ENCODE peak calls at places on chromosomes 4 and X, in four cellular contexts. D is right lobe of liver, F is ovary, C is esophagus squamous epithelium. W is an unnamed sample. For H3K9me3, the result is how much of the 10 kb centered on the place peaks cover.

GRCh38 chr4:87122252-87122651 is 98.2 kb downstream of the KLHL8 start:
- DNase-seq in F (no peak), C (no peak), D (no peak), W (no peak)

GRCh38 chrX:113305496-113305895 is 464.9 kb upstream of the AMOT start:
- DNase-seq in C (no peak), D (no peak), F (no peak), W (no peak)

GRCh38 chr4:153564630-153565525 is 98.7 kb downstream of the TMEM131L start:
- DNase-seq in D (peak), F (peak), C (no peak), W (no peak)

GRCh38 chrX:9749141-9749540 is 16.5 kb downstream of the GPR143 start:
- DNase-seq in F (no peak), D (no peak), C (no peak), W (no peak)

GRCh38 chr4:37837446-37837845 is 11.0 kb downstream of the PGM2 start:
- DNase-seq in C (no peak), D (no peak), F (no peak), W (no peak)

GRCh38 chr4:77104405-77105292 is 28.9 kb upstream of the CCNI start:
- DNase-seq in D (peak), C (no peak), F (peak), W (peak)

GRCh38 chr4:171130126-171130801 is 682.9 kb upstream of the GALNTL6 start:
- DNase-seq in C (no peak), F (no peak), D (no peak), W (no peak)

GRCh38 chrX:80335062-80335830 is 85.0 kb upstream of the TENT5D start:
- DNase-seq in F (peak), D (peak), C (no peak), W (peak)

GRCh38 chrX:112967903-112968302 is 127.3 kb upstream of the AMOT start:
- DNase-seq in C (no peak), D (no peak), F (no peak), W (no peak)

GRCh38 chrX:97126020-97126419 is 242.3 kb downstream of the RPA4 start:
- DNase-seq in C (no peak), F (no peak), D (no peak), W (no peak)

GRCh38 chr4:153748378-153748777 is 11.4 kb downstream of the RNF175 start:
- DNase-seq in C (no peak), D (no peak), F (no peak), W (no peak)

GRCh38 chrX:20378291-20378920 is 111.7 kb upstream of the RPS6KA3 start:
- DNase-seq in F (no peak), D (no peak), C (no peak), W (no peak)

GRCh38 chr4:42655921-42656735 is 777 bp downstream of the ATP8A1 start:
- DNase-seq in C (no peak), D (peak), F (peak), W (peak)

GRCh38 chr4:24394041-24394440 is 190.3 kb downstream of the DHX15 start:
- DNase-seq in F (no peak), D (no peak), C (no peak), W (no peak)

GRCh38 chr4:102586644-102587021 is 85.5 kb downstream of the NFKB1 start:
- DNase-seq in D (no peak), F (no peak), C (no peak), W (no peak)

GRCh38 chr4:185265942-185266341 is 56.5 kb downstream of the SNX25 start:
- DNase-seq in D (no peak), F (no peak), C (no peak), W (no peak)

GRCh38 chr4:71732706-71733105 is 51.2 kb downstream of the GC start:
- DNase-seq in D (no peak), C (no peak), F (no peak), W (no peak)

GRCh38 chr4:52157641-52158316 is 106.7 kb downstream of the SPATA18 start:
- DNase-seq in D (no peak), F (no peak), C (no peak), W (no peak)

GRCh38 chr4:8162625-8163024 is 4.0 kb upstream of the ABLIM2 start:
- DNase-seq in F (no peak), C (no peak), D (no peak), W (no peak)

GRCh38 chr4:57043304-57044251 is 64.9 kb downstream of the POLR2B start:
- DNase-seq in C (no peak), D (no peak), F (no peak), W (peak)

GRCh38 chr4:6009452-6009851 is 8.8 kb downstream of the C4orf50 start:
- DNase-seq in F (no peak), D (no peak), C (no peak), W (no peak)

GRCh38 chr4:3374011-3374645 is 67.6 kb upstream of the HGFAC start:
- DNase-seq in C (no peak), D (no peak), F (no peak), W (no peak)

GRCh38 chr4:18442957-18443356 is 421.4 kb upstream of the LCORL start:
- DNase-seq in C (no peak), D (no peak), F (no peak), W (no peak)

GRCh38 chrX:46777971-46778810 is 19.3 kb upstream of the SLC9A7 start:
- DNase-seq in D (no peak), F (no peak), C (no peak), W (no peak)

GRCh38 chr4:38504396-38504715 is 159.6 kb upstream of the KLF3 start:
- DNase-seq in D (no peak), C (no peak), F (no peak), W (no peak)

GRCh38 chr4:19241845-19242244 is 1009.9 kb upstream of the SLIT2 start:
- DNase-seq in D (no peak), C (no peak), F (no peak), W (no peak)

GRCh38 chrX:16852617-16853179 is 17.5 kb downstream of the RBBP7 start:
- DNase-seq in F (no peak), C (no peak), D (no peak), W (no peak)

GRCh38 chr4:174789666-174790065 is 39.4 kb downstream of the GLRA3 start:
- DNase-seq in F (no peak), D (no peak), C (no peak), W (no peak)

GRCh38 chrX:10756365-10756915 is 136.1 kb upstream of the MID1 start:
- DNase-seq in D (no peak), F (peak), C (no peak), W (peak)

GRCh38 chr4:149555146-149555545 is 260.5 kb downstream of the IQCM start:
- DNase-seq in D (no peak), F (no peak), C (no peak), W (no peak)

GRCh38 chr4:89712141-89712540 is 124.8 kb downstream of the SNCA start:
- DNase-seq in D (no peak), C (no peak), F (no peak), W (no peak)

DNA sequence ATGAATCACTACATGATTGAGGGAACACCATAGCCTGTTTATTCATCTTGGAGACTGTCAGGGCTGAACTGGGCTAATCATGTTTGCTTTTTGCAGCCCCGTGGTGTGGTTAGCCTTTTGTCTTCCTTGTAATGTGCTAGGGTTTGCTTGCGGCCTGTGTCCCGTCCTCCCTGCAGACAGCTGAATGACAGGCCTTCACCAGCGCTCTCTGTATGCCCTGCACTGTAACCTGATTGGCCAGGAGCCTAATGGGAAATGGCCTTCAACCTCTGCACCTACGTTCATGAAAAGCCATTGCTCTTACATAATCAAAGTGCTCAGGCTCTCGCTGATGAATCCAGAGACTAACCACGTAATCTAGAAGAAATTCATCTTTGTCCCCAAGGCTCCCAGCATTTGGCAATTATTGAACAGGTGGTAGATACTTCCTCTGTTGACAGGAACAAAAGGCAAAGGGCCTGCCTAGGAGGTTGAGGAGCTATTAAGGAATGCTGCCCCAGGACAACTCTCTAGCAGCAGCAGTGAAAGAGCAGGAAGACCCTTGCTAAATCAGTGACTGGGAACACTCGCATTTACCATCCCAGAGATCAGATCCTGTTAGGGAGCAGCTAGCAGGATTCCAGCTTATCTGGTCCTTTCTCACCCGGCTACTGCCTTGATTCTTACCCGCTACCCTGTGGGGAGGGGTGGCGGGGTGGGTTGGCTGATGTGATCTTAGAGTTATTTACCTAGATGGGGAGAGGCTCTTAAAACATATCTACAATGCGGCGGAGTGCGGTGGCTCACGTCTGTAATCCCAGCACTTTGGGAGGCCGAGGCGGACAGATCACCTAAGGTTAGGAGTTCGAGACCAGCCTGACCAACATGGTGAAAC is 42.3 kb upstream of the FAT1 start:
- DNase-seq in C (no peak), F (no peak), D (peak), W (no peak)
- TF ChIP-seq POLR2A in C (no peak), F (no peak), D (peak), W (no peak)

GRCh38 chr4:384311-385010 is 46.8 kb downstream of the ZNF141 start:
- DNase-seq in F (no peak), D (no peak), C (no peak), W (no peak)

GRCh38 chr4:385934-386707 is 48.5 kb downstream of the ZNF141 start:
- DNase-seq in D (no peak), F (no peak), C (no peak), W (no peak)

GRCh38 chr4:386708-387105 is 49.1 kb downstream of the ZNF141 start:
- DNase-seq in D (no peak), C (no peak), F (no peak), W (no peak)
- H3K9me3 ChIP-seq in D (under half), C (half or more), F (under half), W (half or more)

GRCh38 chrX:18984381-18985185 is 669 bp upstream of the PHKA2 start:
- DNase-seq in D (peak), F (peak), C (peak), W (peak)
- TF ChIP-seq POLR2A in D (peak), F (peak), C (no peak), W (no peak)

GRCh38 chr4:62302710-62303109 is 1102.6 kb downstream of the ADGRL3 start:
- DNase-seq in C (no peak), F (no peak), D (no peak), W (no peak)

DNA sequence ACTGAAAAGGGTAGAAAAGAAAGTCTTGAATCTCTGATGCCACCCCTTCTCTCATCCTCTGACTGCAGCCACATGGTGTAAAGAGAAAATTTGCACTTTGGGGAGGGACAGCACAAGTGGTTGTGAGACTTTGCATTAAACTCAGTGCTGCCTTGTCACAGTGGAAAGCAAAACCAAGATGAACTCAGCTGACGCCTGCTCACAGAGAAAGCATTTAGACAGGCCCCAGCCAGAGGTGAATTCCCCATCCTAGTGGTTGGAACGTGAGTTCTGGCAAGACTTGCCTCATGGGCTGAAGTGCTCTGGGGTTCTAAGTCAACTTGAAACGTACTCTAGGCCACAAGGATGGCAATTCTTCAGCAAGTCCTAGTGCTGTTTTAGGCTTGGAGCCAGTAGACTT is 1101.4 kb downstream of the ADGRL3 start:
- DNase-seq in D (no peak), F (no peak), C (no peak), W (no peak)
- H3K9me3 ChIP-seq in D (under half), F (under half), C (under half), W (under half)